ENCODE peak calls at places on chromosomes 7 and 10, in seven cellular contexts. L is K562, T is GM12878, I is HepG2, R is SK-N-SH, M is HCT116, Y is H1. B is an unnamed sample.

GRCh38 chr10:114893248-114893647 is 44.7 kb upstream of the TRUB1 start:
- DNase-seq in L (peak; percentile 25), T (no peak), I (peak; percentile 20), R (no peak), M (peak; percentile 55), Y (no peak), B (no peak)

GRCh38 chr7:79137942-79138341 is 315.5 kb downstream of the MAGI2 start:
- DNase-seq in L (no peak), T (no peak), I (no peak), R (no peak), M (no peak), Y (no peak), B (no peak)

GRCh38 chr10:81680374-81680773 is 194.6 kb upstream of the NRG3 start:
- DNase-seq in L (no peak), T (no peak), I (no peak), R (no peak), M (no peak), Y (no peak), B (no peak)

GRCh38 chr10:13352519-13352918 is 4.4 kb upstream of the SEPHS1 start:
- DNase-seq in L (peak; percentile 60), T (no peak), I (peak; percentile 26), R (no peak), M (no peak), Y (peak; percentile 34), B (no peak)

GRCh38 chr10:3779146-3779707 is 5.8 kb downstream of the KLF6 start:
- DNase-seq in L (no peak), T (no peak), I (no peak), R (no peak), M (no peak), Y (no peak), B (no peak)

GRCh38 chr7:139358541-139359365 is 941 bp upstream of the LUC7L2 start:
- DNase-seq in L (peak; percentile 43), T (no peak), I (no peak), R (peak; percentile 68), M (peak; percentile 40), Y (no peak), B (peak; percentile 33)

GRCh38 chr7:26187380-26188290 is 12.9 kb downstream of the HNRNPA2B1 start:
- DNase-seq in L (peak; percentile 27), T (no peak), I (no peak), R (no peak), M (no peak), Y (no peak), B (no peak)

GRCh38 chr10:55203319-55203718 is 402.3 kb upstream of the PCDH15 start:
- DNase-seq in L (no peak), T (no peak), I (no peak), R (no peak), M (no peak), Y (no peak), B (no peak)

GRCh38 chr7:2719007-2719406 is 31.0 kb downstream of the AMZ1 start:
- DNase-seq in L (peak; percentile 47), T (no peak), I (no peak), R (peak; percentile 89), M (no peak), Y (peak; percentile 29), B (no peak)

GRCh38 chr10:43901302-43901701 is 252.6 kb upstream of the ZNF32 start:
- DNase-seq in L (no peak), T (no peak), I (no peak), R (no peak), M (no peak), Y (no peak), B (no peak)

GRCh38 chr7:133079296-133079695 is 2.6 kb downstream of the CHCHD3 start:
- DNase-seq in L (no peak), T (no peak), I (no peak), R (no peak), M (no peak), Y (no peak), B (no peak)

GRCh38 chr10:36119439-36119838 is 477.3 kb upstream of the FZD8 start:
- DNase-seq in L (no peak), T (no peak), I (no peak), R (no peak), M (no peak), Y (no peak), B (no peak)

GRCh38 chr7:66952343-66953043 is 31.5 kb downstream of the TMEM248 start:
- DNase-seq in L (no peak), T (no peak), I (peak; percentile 23), R (no peak), M (peak; percentile 52), Y (peak; percentile 49), B (peak; percentile 91)

GRCh38 chr7:127504715-127505114 is 80.7 kb downstream of the GCC1 start:
- DNase-seq in L (peak; percentile 58), T (no peak), I (peak; percentile 22), R (peak; percentile 42), M (no peak), Y (peak; percentile 23), B (no peak)

GRCh38 chr10:69360485-69361302 is 56.0 kb downstream of the TACR2 start:
- DNase-seq in L (no peak), T (no peak), I (no peak), R (no peak), M (no peak), Y (no peak), B (no peak)

GRCh38 chr7:129263168-129263567 is 38.3 kb downstream of the AHCYL2 start:
- DNase-seq in L (no peak), T (no peak), I (no peak), R (no peak), M (no peak), Y (no peak), B (no peak)

GRCh38 chr7:51275532-51275931 is 41.1 kb downstream of the COBL start:
- DNase-seq in L (no peak), T (no peak), I (peak; percentile 26), R (no peak), M (no peak), Y (no peak), B (no peak)

DNA sequence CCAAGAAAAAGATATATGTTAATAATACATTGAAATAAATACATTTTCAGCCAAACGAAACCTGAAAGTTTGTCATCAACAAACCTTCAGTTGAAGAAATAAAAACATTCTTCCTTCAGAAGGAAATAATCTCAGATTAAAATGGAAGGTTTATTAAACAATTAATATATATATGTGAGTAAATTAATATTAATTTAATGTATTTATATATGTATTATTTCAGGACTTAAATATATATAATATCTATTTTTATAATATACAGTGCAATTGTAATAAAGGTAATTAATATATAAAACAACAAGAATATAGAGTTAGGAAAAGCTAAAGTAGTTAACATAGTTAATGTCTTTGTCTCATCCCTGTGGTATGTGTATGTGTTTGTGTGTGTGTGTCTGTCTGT is 102.2 kb upstream of the CDC14C start:
- DNase-seq in L (no peak), T (no peak), I (no peak), R (no peak), M (no peak), Y (no peak), B (no peak)
- TF ChIP-seq SIN3A in L (no peak), T (no peak), I (no peak), R (no peak), M (no peak), Y (no peak), B (no peak)

GRCh38 chr10:18610517-18610916 is 40.9 kb downstream of the NSUN6 start:
- DNase-seq in L (peak; percentile 27), T (no peak), I (peak; percentile 98), R (peak; percentile 5), M (peak; percentile 72), Y (no peak), B (peak; percentile 70)

GRCh38 chr10:18618995-18619394 is 32.4 kb downstream of the NSUN6 start:
- DNase-seq in L (no peak), T (no peak), I (no peak), R (no peak), M (no peak), Y (no peak), B (no peak)

GRCh38 chr10:18611168-18611567 is 40.2 kb downstream of the NSUN6 start:
- DNase-seq in L (no peak), T (no peak), I (no peak), R (no peak), M (no peak), Y (no peak), B (no peak)

GRCh38 chr10:18616337-18616736 is 35.0 kb downstream of the NSUN6 start:
- DNase-seq in L (no peak), T (no peak), I (no peak), R (no peak), M (no peak), Y (no peak), B (no peak)

DNA sequence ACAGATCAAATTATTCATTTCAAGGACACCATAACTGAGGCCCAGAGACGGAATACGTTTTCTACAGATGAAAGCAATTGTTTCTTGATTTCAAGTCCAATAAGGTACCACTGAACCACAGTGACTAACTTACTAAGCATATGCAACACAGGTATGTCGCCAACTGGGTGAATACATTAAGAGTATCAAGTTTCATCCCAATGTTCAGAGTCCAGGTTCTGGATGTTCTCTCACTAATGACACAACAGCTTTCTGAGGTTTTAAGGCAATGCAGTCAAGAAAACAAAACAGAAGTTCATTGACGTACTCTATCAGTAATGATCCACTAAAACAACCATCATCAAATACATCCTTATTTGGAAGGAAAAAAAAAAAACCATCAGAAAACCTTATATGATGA is 35.8 kb downstream of the NSUN6 start:
- DNase-seq in L (no peak), T (no peak), I (peak; percentile 90), R (no peak), M (no peak), Y (no peak), B (no peak)
- H3K4me3 ChIP-seq in L (no peak overlapping the region), T (no peak overlapping the region), I (no peak overlapping the region), R (no peak overlapping the region), M (no peak overlapping the region), Y (no peak overlapping the region), B (no peak overlapping the region)

GRCh38 chr10:20953120-20953519 is 56.0 kb upstream of the NEBL start:
- DNase-seq in L (no peak), T (no peak), I (no peak), R (no peak), M (no peak), Y (no peak), B (no peak)

GRCh38 chr10:20956843-20957242 is 59.7 kb upstream of the NEBL start:
- DNase-seq in L (no peak), T (no peak), I (no peak), R (peak; percentile 33), M (no peak), Y (no peak), B (no peak)

GRCh38 chr10:20955355-20955893 is 58.3 kb upstream of the NEBL start:
- DNase-seq in L (peak; percentile 34), T (no peak), I (no peak), R (peak; percentile 19), M (no peak), Y (no peak), B (no peak)

GRCh38 chr10:20957744-20958143 is 60.6 kb upstream of the NEBL start:
- DNase-seq in L (no peak), T (no peak), I (no peak), R (no peak), M (no peak), Y (no peak), B (no peak)

DNA sequence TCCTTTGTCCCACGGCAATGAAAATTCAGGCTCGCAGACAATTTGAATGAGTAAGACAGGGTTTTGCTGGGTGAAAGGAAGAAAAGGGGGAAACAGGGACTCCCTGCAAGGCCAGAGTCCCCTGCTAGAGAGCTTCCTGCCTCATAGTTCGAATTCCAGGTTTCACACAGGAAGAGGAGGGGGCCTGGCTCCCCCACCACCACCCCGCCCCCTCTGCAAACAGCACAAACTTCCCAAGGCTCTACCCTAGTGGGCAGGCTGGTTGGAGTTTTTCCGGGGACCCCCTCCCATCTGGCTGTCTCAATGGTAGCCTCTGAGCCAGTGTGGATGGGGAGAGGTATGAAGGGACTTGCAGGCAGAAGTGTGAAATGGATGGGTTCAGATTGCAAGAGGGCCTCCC is 57.4 kb upstream of the NEBL start:
- DNase-seq in L (no peak), T (no peak), I (no peak), R (no peak), M (no peak), Y (peak; percentile 21), B (no peak)
- TF ChIP-seq SIN3A in L (no peak), T (no peak), I (no peak), R (no peak), M (no peak), Y (no peak), B (no peak)

GRCh38 chr10:99534939-99535763 is 2.4 kb downstream of the NKX2-3 start:
- DNase-seq in L (no peak), T (no peak), I (no peak), R (peak; percentile 66), M (no peak), Y (no peak), B (no peak)
- H3K4me3 ChIP-seq in L (no peak overlapping the region), T (no peak overlapping the region), I (peak overlapping the region; percentile 46), R (no peak overlapping the region), M (no peak overlapping the region), Y (peak overlapping the region; percentile 7), B (peak overlapping the region; percentile 47)